ENCODE peak calls at places on chromosomes 12 and 14, in five cellular contexts. S is esophagus muscularis mucosa, Z is adrenal gland, Q is A549, L is body of pancreas. G is an unnamed sample. For H3K4me1, the result is how much of the 10 kb centered on the place peaks cover.

GRCh38 chr12:67531051-67531450 is 117.5 kb upstream of the DYRK2 start:
- DNase-seq in Q (no peak), L (no peak), Z (no peak), S (peak), G (no peak)

GRCh38 chr12:27060740-27061139 is 21.6 kb downstream of the C12orf71 start:
- DNase-seq in Q (no peak), S (no peak), L (no peak), Z (no peak), G (no peak)

GRCh38 chr14:92589213-92589852 is 75.8 kb downstream of the RIN3 start:
- DNase-seq in L (no peak), S (no peak), Z (no peak), Q (peak), G (peak)

GRCh38 chr14:104877806-104878550 is 12.9 kb downstream of the CEP170B start:
- DNase-seq in Z (no peak), Q (no peak), S (no peak), L (no peak), G (no peak)

GRCh38 chr12:52186135-52186840 is 5.5 kb downstream of the KRT80 start:
- DNase-seq in L (no peak), Q (no peak), S (no peak), Z (peak), G (no peak)

GRCh38 chr14:74977901-74978385 is 22.5 kb upstream of the PGF start:
- DNase-seq in S (no peak), Z (no peak), L (no peak), Q (no peak), G (no peak)

GRCh38 chr12:52254965-52255751 is 19.3 kb upstream of the KRT86 start:
- DNase-seq in Q (no peak), L (no peak), Z (no peak), S (no peak), G (no peak)

GRCh38 chr12:76880156-76881023 is 1.6 kb upstream of the CSRP2 start:
- DNase-seq in Q (no peak), S (peak), L (no peak), Z (no peak), G (no peak)

GRCh38 chr12:111505601-111506036 is 93.5 kb downstream of the ATXN2 start:
- DNase-seq in L (no peak), Z (no peak), Q (peak), S (no peak), G (no peak)

GRCh38 chr12:76029982-76030377 is 1.6 kb downstream of the PHLDA1 start:
- DNase-seq in S (no peak), L (peak), Q (peak), Z (peak), G (no peak)

GRCh38 chr12:29695026-29695425 is 88.7 kb downstream of the TMTC1 start:
- DNase-seq in S (no peak), Z (no peak), Q (no peak), L (no peak), G (no peak)

GRCh38 chr12:6161124-6161882 is 36.8 kb upstream of the VWF start:
- DNase-seq in Z (no peak), Q (no peak), L (no peak), S (no peak), G (no peak)

GRCh38 chr12:82659343-82660207 is 27.1 kb upstream of the TMTC2 start:
- DNase-seq in Q (no peak), Z (no peak), L (no peak), S (no peak), G (no peak)

GRCh38 chr12:95963104-95963503 is 20.0 kb downstream of the AMDHD1 start:
- DNase-seq in Q (peak), Z (no peak), L (no peak), S (no peak), G (no peak)

GRCh38 chr12:46521145-46521544 is 148.6 kb upstream of the SLC38A2 start:
- DNase-seq in Z (no peak), Q (no peak), L (no peak), S (no peak), G (no peak)
- H3K4me1 ChIP-seq in Z (under half), Q (under half), L (under half), S (half or more), G (half or more)

DNA sequence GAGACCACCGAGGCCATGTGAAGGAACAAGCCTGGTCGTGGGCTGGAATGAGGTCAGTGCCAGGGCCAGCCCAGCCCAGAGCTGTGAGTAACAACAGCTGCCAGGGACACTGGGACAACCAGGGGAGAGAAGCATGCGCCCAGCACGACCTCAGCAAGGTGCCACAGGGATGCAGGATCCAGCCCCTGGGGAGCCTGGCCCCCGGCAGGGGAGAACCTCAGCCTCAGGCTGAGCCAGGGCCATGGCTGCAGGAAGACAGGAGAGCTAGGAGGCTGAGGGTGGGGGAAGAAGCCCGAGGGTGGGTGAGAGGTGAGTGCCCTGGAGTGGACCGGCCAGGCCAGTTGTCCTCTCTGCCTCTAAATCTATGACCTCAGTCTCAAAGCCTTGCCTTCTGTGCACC is 62.6 kb downstream of the BCL11B start:
- DNase-seq in Q (no peak), Z (no peak), L (no peak), S (no peak), G (no peak)
- H3K4me3 ChIP-seq in Q (no peak), Z (no peak), L (no peak), S (no peak), G (no peak)

DNA sequence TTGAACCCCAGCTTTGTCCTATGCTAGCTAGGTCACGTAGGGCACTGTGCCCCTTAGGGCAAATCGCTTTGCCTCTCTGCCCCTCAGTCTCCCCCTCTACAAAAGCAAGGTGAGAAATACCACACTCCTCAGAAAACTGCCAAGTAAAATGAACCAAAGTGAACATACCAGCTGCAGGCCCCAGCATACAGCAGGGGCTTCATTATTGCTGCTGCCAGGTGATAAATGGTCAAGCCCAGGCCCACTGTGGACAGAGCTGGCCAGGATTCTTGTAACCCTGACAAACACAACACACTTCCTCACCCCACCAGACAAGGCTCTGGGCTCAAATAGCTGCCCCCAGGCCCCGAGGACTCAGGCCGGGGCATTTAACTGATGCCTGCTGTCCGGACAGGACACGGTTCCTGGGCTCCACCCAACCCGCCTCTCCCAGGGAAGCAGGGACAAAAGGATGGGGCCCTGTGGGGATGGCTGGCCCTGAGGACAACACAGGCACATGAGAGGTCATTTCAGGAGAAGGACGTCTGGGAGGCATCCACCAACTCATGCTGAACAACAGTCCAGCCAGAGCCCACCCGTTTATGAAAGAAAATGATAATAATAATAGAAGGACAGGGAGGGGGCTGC is 36.7 kb downstream of the NCOR2 start:
- DNase-seq in S (no peak), Z (no peak), Q (no peak), L (no peak), G (no peak)
- H3K27ac ChIP-seq in S (peak), Z (peak), Q (no peak), L (no peak), G (no peak)

DNA sequence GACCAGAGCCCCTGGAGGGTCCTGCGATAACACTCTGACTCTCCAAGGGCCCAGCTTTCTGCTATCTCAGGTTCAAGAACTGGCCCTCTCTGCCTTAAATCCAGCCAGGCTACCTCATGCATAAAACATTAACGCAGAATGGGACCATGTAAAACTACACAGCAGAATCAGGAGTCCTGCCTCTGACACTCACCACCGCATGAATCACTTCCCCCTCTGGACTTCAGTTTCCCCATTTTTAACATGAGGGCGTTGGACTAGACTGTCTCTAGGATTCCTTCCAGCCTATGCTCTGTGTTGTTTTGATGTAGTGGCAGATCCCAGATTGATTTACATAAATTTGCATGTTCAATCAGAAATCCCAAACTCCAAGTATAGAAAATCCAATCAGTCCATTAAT is 3.3 kb downstream of the NCKAP5L start:
- DNase-seq in S (no peak), L (peak), Z (peak), Q (no peak), G (peak)
- H3K4me1 ChIP-seq in S (half or more), L (under half), Z (half or more), Q (under half), G (half or more)

DNA sequence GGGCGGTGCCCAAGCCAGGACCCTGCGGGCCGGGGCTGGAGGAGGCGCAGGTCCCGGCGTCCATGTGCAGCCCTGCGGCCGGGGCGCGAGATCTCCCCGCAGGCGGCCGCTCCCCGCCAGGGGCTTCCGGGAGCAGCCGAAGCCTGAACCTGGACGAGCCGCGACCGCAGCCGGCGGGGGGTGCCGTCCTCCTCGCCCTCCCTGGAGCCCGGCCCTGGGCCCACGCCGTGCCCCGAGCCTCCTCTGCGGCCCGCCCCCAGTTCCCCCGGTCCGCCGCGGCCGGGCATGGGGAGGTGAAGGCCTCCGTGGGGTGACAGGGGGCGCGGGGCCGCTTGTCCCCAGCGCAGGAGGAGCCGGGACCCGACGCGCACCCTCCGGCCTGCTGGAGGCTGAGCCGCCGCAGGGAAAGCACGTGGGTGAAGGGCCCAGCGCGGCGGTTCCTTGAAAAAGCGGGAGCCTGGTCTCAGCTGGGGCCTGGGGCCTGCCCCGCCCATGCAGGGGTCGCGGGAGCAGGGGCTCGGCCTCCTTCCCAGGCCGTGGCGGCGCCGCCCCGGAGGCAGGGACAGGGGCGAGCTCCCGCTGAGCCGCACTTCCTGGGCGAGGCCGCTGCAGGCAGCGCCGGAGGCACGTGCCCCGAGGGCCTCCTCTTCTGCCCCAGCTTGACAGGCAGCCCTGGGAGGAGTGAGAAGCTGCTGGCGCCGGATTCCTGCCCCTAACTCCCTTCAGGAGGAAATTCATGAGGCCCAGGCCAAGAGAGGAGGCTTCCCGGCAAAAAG is 55.6 kb upstream of the PPP2R5C start:
- DNase-seq in Z (peak), Q (no peak), S (peak), L (peak), G (peak)
- H3K4me3 ChIP-seq in Z (peak), Q (no peak), S (peak), L (no peak), G (no peak)

GRCh38 chr12:93019240-93019910 is 90.3 kb upstream of the EEA1 start:
- DNase-seq in S (no peak), L (no peak), Q (no peak), Z (no peak), G (no peak)
- H3K27ac ChIP-seq in S (no peak), L (peak), Q (no peak), Z (no peak), G (no peak)